ENCODE peak calls at places on chromosomes 13 and 19, in five cellular contexts. One of them, this sample, is unnamed.

GRCh38 chr13:81395368-81395767 is 1054.4 kb upstream of the SPRY2 start:
- DNase-seq in HL-60: no peak
- DNase-seq in neural crest cell: peak
- DNase-seq in cardiac fibroblast: no peak
- DNase-seq in lower lobe of right lung: no peak
- DNase-seq in this sample: no peak

GRCh38 chr13:25135896-25136295 is 36.2 kb downstream of the AMER2 start:
- DNase-seq in HL-60: no peak
- DNase-seq in neural crest cell: no peak
- DNase-seq in cardiac fibroblast: no peak
- DNase-seq in lower lobe of right lung: no peak
- DNase-seq in this sample: no peak

GRCh38 chr13:98214008-98214643 is 37.1 kb upstream of the RNF113B start:
- DNase-seq in HL-60: no peak
- DNase-seq in neural crest cell: peak
- DNase-seq in cardiac fibroblast: peak
- DNase-seq in lower lobe of right lung: no peak
- DNase-seq in this sample: no peak

GRCh38 chr19:33805313-33805712 is 8.6 kb downstream of the KCTD15 start:
- DNase-seq in HL-60: no peak
- DNase-seq in neural crest cell: no peak
- DNase-seq in cardiac fibroblast: no peak
- DNase-seq in lower lobe of right lung: no peak
- DNase-seq in this sample: no peak

GRCh38 chr19:6738726-6739389 is 622 bp upstream of the TRIP10 start:
- DNase-seq in HL-60: no peak
- DNase-seq in neural crest cell: no peak
- DNase-seq in cardiac fibroblast: peak
- DNase-seq in lower lobe of right lung: peak
- DNase-seq in this sample: no peak

GRCh38 chr19:52492991-52493470 is 34.4 kb upstream of the ZNF808 start:
- DNase-seq in HL-60: no peak
- DNase-seq in neural crest cell: peak
- DNase-seq in cardiac fibroblast: no peak
- DNase-seq in lower lobe of right lung: peak
- DNase-seq in this sample: peak

GRCh38 chr13:97866346-97866745 is 87.1 kb upstream of the IPO5 start:
- DNase-seq in HL-60: no peak
- DNase-seq in neural crest cell: no peak
- DNase-seq in cardiac fibroblast: no peak
- DNase-seq in lower lobe of right lung: no peak
- DNase-seq in this sample: no peak

GRCh38 chr19:11027381-11027780 is 61.9 kb upstream of the LDLR start:
- DNase-seq in HL-60: no peak
- DNase-seq in neural crest cell: no peak
- DNase-seq in cardiac fibroblast: no peak
- DNase-seq in lower lobe of right lung: no peak
- DNase-seq in this sample: no peak

GRCh38 chr19:35162471-35163326 is 8.2 kb downstream of the FXYD5 start:
- DNase-seq in HL-60: no peak
- DNase-seq in neural crest cell: no peak
- DNase-seq in cardiac fibroblast: no peak
- DNase-seq in lower lobe of right lung: no peak
- DNase-seq in this sample: no peak

GRCh38 chr13:66359910-66360552 is 870.1 kb downstream of the PCDH9 start:
- DNase-seq in HL-60: no peak
- DNase-seq in neural crest cell: no peak
- DNase-seq in cardiac fibroblast: no peak
- DNase-seq in lower lobe of right lung: no peak
- DNase-seq in this sample: no peak

GRCh38 chr13:40345654-40346372 is 320.6 kb downstream of the FOXO1 start:
- DNase-seq in HL-60: no peak
- DNase-seq in neural crest cell: no peak
- DNase-seq in cardiac fibroblast: no peak
- DNase-seq in lower lobe of right lung: no peak
- DNase-seq in this sample: no peak

GRCh38 chr19:3671680-3672574 is 28.3 kb downstream of the PIP5K1C start:
- DNase-seq in HL-60: no peak
- DNase-seq in neural crest cell: no peak
- DNase-seq in cardiac fibroblast: peak
- DNase-seq in lower lobe of right lung: no peak
- DNase-seq in this sample: peak

GRCh38 chr19:2221918-2222317 is 14.2 kb downstream of the PLEKHJ1 start:
- DNase-seq in HL-60: no peak
- DNase-seq in neural crest cell: no peak
- DNase-seq in cardiac fibroblast: no peak
- DNase-seq in lower lobe of right lung: no peak
- DNase-seq in this sample: no peak

GRCh38 chr19:43651758-43652545 is 12.3 kb upstream of the CADM4 start:
- DNase-seq in HL-60: peak
- DNase-seq in neural crest cell: peak
- DNase-seq in cardiac fibroblast: peak
- DNase-seq in lower lobe of right lung: no peak
- DNase-seq in this sample: peak

GRCh38 chr13:39408512-39408911 is 194.5 kb downstream of the LHFPL6 start:
- DNase-seq in HL-60: no peak
- DNase-seq in neural crest cell: no peak
- DNase-seq in cardiac fibroblast: no peak
- DNase-seq in lower lobe of right lung: no peak
- DNase-seq in this sample: no peak

GRCh38 chr19:45499196-45500180 is 1.2 kb downstream of the PPM1N start:
- DNase-seq in HL-60: no peak
- DNase-seq in neural crest cell: peak
- DNase-seq in cardiac fibroblast: peak
- DNase-seq in lower lobe of right lung: peak
- DNase-seq in this sample: peak

GRCh38 chr13:98246538-98247172 is 69.6 kb upstream of the RNF113B start:
- DNase-seq in HL-60: no peak
- DNase-seq in neural crest cell: no peak
- DNase-seq in cardiac fibroblast: no peak
- DNase-seq in lower lobe of right lung: no peak
- DNase-seq in this sample: no peak

GRCh38 chr13:105579821-105580707 is 955.4 kb downstream of the EFNB2 start:
- DNase-seq in HL-60: no peak
- DNase-seq in neural crest cell: no peak
- DNase-seq in cardiac fibroblast: peak
- DNase-seq in lower lobe of right lung: no peak
- DNase-seq in this sample: no peak

GRCh38 chr19:55099557-55100506 is 17.6 kb downstream of the PPP1R12C start:
- DNase-seq in HL-60: peak
- DNase-seq in neural crest cell: no peak
- DNase-seq in cardiac fibroblast: peak
- DNase-seq in lower lobe of right lung: no peak
- DNase-seq in this sample: no peak
- TF ChIP-seq CTCF in HL-60: no peak
- TF ChIP-seq CTCF in neural crest cell: peak
- TF ChIP-seq CTCF in cardiac fibroblast: no peak
- TF ChIP-seq CTCF in lower lobe of right lung: peak
- TF ChIP-seq CTCF in this sample: no peak

GRCh38 chr19:18322759-18323460 is at the start of gene LSM4:
- DNase-seq in HL-60: peak
- DNase-seq in neural crest cell: peak
- DNase-seq in cardiac fibroblast: peak
- DNase-seq in lower lobe of right lung: peak
- DNase-seq in this sample: peak

GRCh38 chr19:18320865-18321728 is 1.8 kb downstream of the LSM4 start:
- DNase-seq in HL-60: no peak
- DNase-seq in neural crest cell: no peak
- DNase-seq in cardiac fibroblast: no peak
- DNase-seq in lower lobe of right lung: peak
- DNase-seq in this sample: no peak

GRCh38 chr19:18319591-18320135 is 3.2 kb downstream of the LSM4 start:
- DNase-seq in HL-60: no peak
- DNase-seq in neural crest cell: no peak
- DNase-seq in cardiac fibroblast: no peak
- DNase-seq in lower lobe of right lung: peak
- DNase-seq in this sample: no peak

GRCh38 chr19:18321729-18322091 is 1.2 kb downstream of the LSM4 start:
- DNase-seq in HL-60: peak
- DNase-seq in neural crest cell: no peak
- DNase-seq in cardiac fibroblast: peak
- DNase-seq in lower lobe of right lung: no peak
- DNase-seq in this sample: no peak

DNA sequence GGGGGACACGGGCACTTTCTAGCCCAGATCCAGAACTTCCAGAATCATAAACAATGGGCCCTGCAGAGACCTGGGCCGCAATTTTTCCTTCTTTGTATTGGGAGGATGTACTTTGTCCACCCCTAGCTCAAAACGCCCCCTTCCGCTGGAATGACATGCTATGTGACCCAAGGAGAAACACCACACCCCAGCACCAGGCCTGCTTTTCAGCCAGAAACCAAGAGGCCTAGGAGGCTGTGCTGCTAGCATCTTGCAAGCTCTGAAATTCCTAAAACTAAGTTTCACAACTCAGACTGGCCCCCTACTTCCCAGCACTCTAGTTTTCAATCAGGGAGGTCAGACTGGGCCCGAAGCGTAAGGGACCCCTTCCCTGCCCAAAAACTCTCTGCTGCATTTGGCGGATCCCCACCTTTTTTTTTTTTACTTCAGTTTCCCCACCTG is 538 bp downstream of the LSM4 start:
- DNase-seq in HL-60: peak
- DNase-seq in neural crest cell: peak
- DNase-seq in cardiac fibroblast: peak
- DNase-seq in lower lobe of right lung: peak
- DNase-seq in this sample: no peak
- TF ChIP-seq CTCF in HL-60: peak
- TF ChIP-seq CTCF in neural crest cell: no peak
- TF ChIP-seq CTCF in cardiac fibroblast: peak
- TF ChIP-seq CTCF in lower lobe of right lung: peak
- TF ChIP-seq CTCF in this sample: peak

DNA sequence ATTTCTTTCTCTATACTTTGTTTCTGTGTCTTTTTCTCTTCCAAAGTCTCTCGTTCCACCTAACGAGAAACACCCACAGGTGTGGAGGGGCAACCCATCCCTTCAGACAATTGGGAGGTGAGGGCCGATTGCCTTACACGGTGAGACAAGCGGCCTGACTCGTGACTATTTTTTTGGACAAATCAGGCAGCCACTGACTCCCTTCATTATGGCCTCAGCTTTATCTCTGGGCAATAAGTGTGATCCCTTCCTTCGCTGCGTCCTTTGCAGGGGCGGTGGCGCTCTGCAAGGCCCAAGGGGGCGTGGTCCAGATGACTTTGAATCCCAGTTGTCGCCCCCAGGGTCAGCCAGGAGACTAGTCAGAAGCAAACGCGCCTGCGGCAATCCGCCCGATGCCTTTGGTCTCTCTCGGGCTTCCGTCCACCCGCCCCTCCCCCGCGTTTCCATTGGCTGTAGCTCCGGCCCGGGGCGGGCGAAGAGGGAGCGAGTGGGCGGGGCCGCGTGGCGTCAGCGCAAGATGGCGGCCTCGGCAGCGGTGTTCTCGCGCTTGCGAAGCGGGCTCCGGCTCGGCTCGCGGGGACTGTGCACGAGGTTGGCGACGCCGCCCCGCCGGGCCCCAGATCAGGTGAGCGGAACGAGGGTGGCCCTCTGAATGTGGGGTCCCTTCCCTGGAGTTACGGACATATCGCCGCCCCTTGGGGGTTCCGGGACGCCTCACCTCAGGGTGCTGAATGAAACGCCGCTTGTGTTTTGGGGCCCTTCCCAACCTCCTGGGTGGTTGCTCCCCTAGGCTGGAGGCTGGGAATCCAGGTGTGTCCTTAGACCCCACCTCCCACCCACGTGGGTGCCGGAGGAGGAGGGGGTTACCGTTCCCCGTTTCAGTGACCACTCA is at the start of gene TIMM50:
- DNase-seq in HL-60: peak
- DNase-seq in neural crest cell: peak
- DNase-seq in cardiac fibroblast: peak
- DNase-seq in lower lobe of right lung: peak
- DNase-seq in this sample: peak
- TF ChIP-seq CTCF in HL-60: no peak
- TF ChIP-seq CTCF in neural crest cell: no peak
- TF ChIP-seq CTCF in cardiac fibroblast: no peak
- TF ChIP-seq CTCF in lower lobe of right lung: no peak
- TF ChIP-seq CTCF in this sample: no peak

GRCh38 chr13:90867336-90867683 is 480.2 kb upstream of the MIR17HG start:
- DNase-seq in HL-60: peak
- DNase-seq in neural crest cell: peak
- DNase-seq in cardiac fibroblast: peak
- DNase-seq in lower lobe of right lung: peak
- DNase-seq in this sample: peak

GRCh38 chr13:90872491-90873025 is 474.9 kb upstream of the MIR17HG start:
- DNase-seq in HL-60: no peak
- DNase-seq in neural crest cell: no peak
- DNase-seq in cardiac fibroblast: no peak
- DNase-seq in lower lobe of right lung: no peak
- DNase-seq in this sample: no peak

GRCh38 chr13:90869580-90869979 is 477.9 kb upstream of the MIR17HG start:
- DNase-seq in HL-60: no peak
- DNase-seq in neural crest cell: no peak
- DNase-seq in cardiac fibroblast: no peak
- DNase-seq in lower lobe of right lung: no peak
- DNase-seq in this sample: no peak

DNA sequence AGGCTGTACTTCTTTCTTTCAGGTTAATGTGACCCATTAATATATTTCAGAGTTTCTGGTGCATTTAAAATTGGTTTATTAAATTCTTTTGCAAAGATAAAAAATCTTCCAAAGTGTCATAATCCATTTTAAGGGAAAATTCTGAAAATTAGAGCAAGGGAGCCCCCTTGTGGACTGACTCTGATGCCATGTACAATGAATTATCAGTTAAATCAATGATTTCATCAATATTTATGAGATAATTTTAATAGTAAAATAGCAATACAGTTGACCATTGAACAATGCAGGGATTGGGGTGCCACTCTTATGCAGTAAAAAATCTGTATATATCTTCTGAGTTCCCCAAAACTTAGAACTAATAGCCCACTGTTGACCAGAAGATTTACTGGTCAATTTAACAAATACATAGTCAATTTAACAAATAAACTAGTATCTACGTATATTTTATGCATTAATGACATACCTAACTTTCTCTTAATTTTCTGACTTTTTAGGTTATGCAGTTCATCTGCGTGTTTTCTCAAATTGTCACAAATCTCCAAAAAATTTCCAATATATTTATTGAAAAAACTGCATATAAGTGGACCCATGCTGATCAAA is 479.1 kb upstream of the MIR17HG start:
- DNase-seq in HL-60: no peak
- DNase-seq in neural crest cell: peak
- DNase-seq in cardiac fibroblast: peak
- DNase-seq in lower lobe of right lung: no peak
- DNase-seq in this sample: no peak
- TF ChIP-seq CTCF in HL-60: peak
- TF ChIP-seq CTCF in neural crest cell: peak
- TF ChIP-seq CTCF in cardiac fibroblast: peak
- TF ChIP-seq CTCF in lower lobe of right lung: peak
- TF ChIP-seq CTCF in this sample: peak